ENCODE peak calls at places on chromosomes 13 and 19, in six cellular contexts. One of them, this sample, is unnamed.

GRCh38 chr13:113064534-113065405 is 40.8 kb upstream of the F7 start:
- DNase-seq in adipocyte: peak
- DNase-seq in testis: no peak
- DNase-seq in astrocyte of the spinal cord: peak
- DNase-seq in fibroblast of mammary gland: peak
- DNase-seq in mammary epithelial cell: peak
- DNase-seq in this sample: peak

GRCh38 chr19:46035546-46035945 is 5.3 kb downstream of the IGFL4 start:
- DNase-seq in astrocyte of the spinal cord: no peak
- DNase-seq in mammary epithelial cell: no peak
- DNase-seq in fibroblast of mammary gland: no peak
- DNase-seq in adipocyte: no peak
- DNase-seq in testis: no peak
- DNase-seq in this sample: no peak

GRCh38 chr19:50728084-50728737 is 5.0 kb downstream of the CLEC11A start:
- DNase-seq in mammary epithelial cell: peak
- DNase-seq in fibroblast of mammary gland: peak
- DNase-seq in adipocyte: no peak
- DNase-seq in astrocyte of the spinal cord: peak
- DNase-seq in testis: peak
- DNase-seq in this sample: peak

GRCh38 chr19:33227242-33227650 is 1.6 kb upstream of the SLC7A10 start:
- DNase-seq in adipocyte: no peak
- DNase-seq in mammary epithelial cell: no peak
- DNase-seq in fibroblast of mammary gland: peak
- DNase-seq in testis: no peak
- DNase-seq in astrocyte of the spinal cord: no peak
- DNase-seq in this sample: no peak

GRCh38 chr13:111152836-111153235 is 37.7 kb downstream of the ARHGEF7 start:
- DNase-seq in astrocyte of the spinal cord: no peak
- DNase-seq in testis: peak
- DNase-seq in fibroblast of mammary gland: peak
- DNase-seq in adipocyte: no peak
- DNase-seq in mammary epithelial cell: no peak
- DNase-seq in this sample: no peak

GRCh38 chr19:13842294-13843103 is 34.4 kb upstream of the NANOS3 start:
- DNase-seq in fibroblast of mammary gland: peak
- DNase-seq in testis: peak
- DNase-seq in astrocyte of the spinal cord: peak
- DNase-seq in mammary epithelial cell: peak
- DNase-seq in adipocyte: peak
- DNase-seq in this sample: peak

GRCh38 chr13:97017322-97017721 is 23.0 kb upstream of the OXGR1 start:
- DNase-seq in astrocyte of the spinal cord: no peak
- DNase-seq in mammary epithelial cell: no peak
- DNase-seq in adipocyte: no peak
- DNase-seq in testis: no peak
- DNase-seq in fibroblast of mammary gland: no peak
- DNase-seq in this sample: no peak

GRCh38 chr13:46641274-46642081 is 88.5 kb downstream of the LRCH1 start:
- DNase-seq in adipocyte: peak
- DNase-seq in mammary epithelial cell: no peak
- DNase-seq in testis: no peak
- DNase-seq in fibroblast of mammary gland: no peak
- DNase-seq in astrocyte of the spinal cord: peak
- DNase-seq in this sample: no peak

GRCh38 chr13:96984061-96984508 is 10.2 kb downstream of the OXGR1 start:
- DNase-seq in adipocyte: no peak
- DNase-seq in mammary epithelial cell: peak
- DNase-seq in testis: peak
- DNase-seq in astrocyte of the spinal cord: no peak
- DNase-seq in fibroblast of mammary gland: peak
- DNase-seq in this sample: no peak

GRCh38 chr19:13053238-13053637 is 49.4 kb downstream of the LYL1 start:
- DNase-seq in adipocyte: peak
- DNase-seq in mammary epithelial cell: no peak
- DNase-seq in astrocyte of the spinal cord: no peak
- DNase-seq in testis: no peak
- DNase-seq in fibroblast of mammary gland: peak
- DNase-seq in this sample: peak

GRCh38 chr13:113596321-113597200 is 12.0 kb downstream of the TFDP1 start:
- DNase-seq in fibroblast of mammary gland: no peak
- DNase-seq in mammary epithelial cell: no peak
- DNase-seq in testis: no peak
- DNase-seq in astrocyte of the spinal cord: no peak
- DNase-seq in adipocyte: no peak
- DNase-seq in this sample: no peak

GRCh38 chr13:82058364-82058763 is 1717.4 kb upstream of the SPRY2 start:
- DNase-seq in adipocyte: no peak
- DNase-seq in testis: no peak
- DNase-seq in mammary epithelial cell: no peak
- DNase-seq in astrocyte of the spinal cord: no peak
- DNase-seq in fibroblast of mammary gland: no peak
- DNase-seq in this sample: no peak

DNA sequence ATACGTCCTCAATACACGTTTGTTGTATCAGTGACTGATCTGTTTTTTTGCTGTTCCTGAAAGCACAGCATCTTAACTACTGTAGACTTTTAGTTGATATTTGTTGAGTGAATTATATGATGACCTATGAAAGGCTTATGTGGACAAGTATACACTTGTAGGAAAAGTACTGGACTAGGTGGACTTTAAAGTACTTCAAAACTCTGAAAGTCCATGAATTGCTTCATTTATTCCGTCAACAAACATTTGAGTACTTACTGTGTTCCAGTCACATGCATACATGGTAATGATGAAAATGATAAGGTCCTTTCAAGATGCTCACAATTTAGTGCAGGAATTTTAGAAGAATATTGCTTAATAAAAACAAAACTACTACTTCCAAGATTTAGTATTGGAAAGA is 3.1 kb downstream of the WDFY2 start:
- DNase-seq in mammary epithelial cell: no peak
- DNase-seq in adipocyte: no peak
- DNase-seq in astrocyte of the spinal cord: no peak
- DNase-seq in testis: no peak
- DNase-seq in fibroblast of mammary gland: no peak
- DNase-seq in this sample: no peak
- H3K4me3 ChIP-seq in mammary epithelial cell: no peak
- H3K4me3 ChIP-seq in adipocyte: no peak
- H3K4me3 ChIP-seq in astrocyte of the spinal cord: no peak
- H3K4me3 ChIP-seq in testis: no peak
- H3K4me3 ChIP-seq in fibroblast of mammary gland: no peak
- H3K4me3 ChIP-seq in this sample: no peak

GRCh38 chr13:102848956-102849355 is 3.1 kb downstream of the ERCC5 start:
- DNase-seq in adipocyte: no peak
- DNase-seq in fibroblast of mammary gland: no peak
- DNase-seq in astrocyte of the spinal cord: no peak
- DNase-seq in testis: no peak
- DNase-seq in mammary epithelial cell: no peak
- DNase-seq in this sample: no peak

GRCh38 chr13:102846261-102847015 is 606 bp downstream of the ERCC5 start:
- DNase-seq in fibroblast of mammary gland: peak
- DNase-seq in testis: peak
- DNase-seq in adipocyte: peak
- DNase-seq in astrocyte of the spinal cord: peak
- DNase-seq in mammary epithelial cell: peak
- DNase-seq in this sample: peak

GRCh38 chr13:102845289-102845629 is 573 bp upstream of the ERCC5 start:
- DNase-seq in fibroblast of mammary gland: no peak
- DNase-seq in testis: no peak
- DNase-seq in astrocyte of the spinal cord: no peak
- DNase-seq in adipocyte: no peak
- DNase-seq in mammary epithelial cell: no peak
- DNase-seq in this sample: no peak

GRCh38 chr13:102845630-102846260 is at the start of gene ERCC5:
- DNase-seq in adipocyte: peak
- DNase-seq in astrocyte of the spinal cord: peak
- DNase-seq in fibroblast of mammary gland: peak
- DNase-seq in testis: peak
- DNase-seq in mammary epithelial cell: peak
- DNase-seq in this sample: peak

GRCh38 chr13:102847272-102848234 is 1.7 kb downstream of the ERCC5 start:
- DNase-seq in astrocyte of the spinal cord: peak
- DNase-seq in mammary epithelial cell: peak
- DNase-seq in testis: no peak
- DNase-seq in adipocyte: peak
- DNase-seq in fibroblast of mammary gland: peak
- DNase-seq in this sample: no peak
- H3K4me3 ChIP-seq in astrocyte of the spinal cord: peak
- H3K4me3 ChIP-seq in mammary epithelial cell: peak
- H3K4me3 ChIP-seq in testis: peak
- H3K4me3 ChIP-seq in adipocyte: peak
- H3K4me3 ChIP-seq in fibroblast of mammary gland: peak
- H3K4me3 ChIP-seq in this sample: peak

GRCh38 chr19:16383584-16384161 is 59.0 kb downstream of the KLF2 start:
- DNase-seq in fibroblast of mammary gland: no peak
- DNase-seq in testis: no peak
- DNase-seq in astrocyte of the spinal cord: no peak
- DNase-seq in mammary epithelial cell: no peak
- DNase-seq in adipocyte: no peak
- DNase-seq in this sample: no peak
- H3K4me3 ChIP-seq in fibroblast of mammary gland: no peak
- H3K4me3 ChIP-seq in testis: no peak
- H3K4me3 ChIP-seq in astrocyte of the spinal cord: no peak
- H3K4me3 ChIP-seq in mammary epithelial cell: no peak
- H3K4me3 ChIP-seq in adipocyte: no peak
- H3K4me3 ChIP-seq in this sample: no peak

GRCh38 chr13:99206873-99207272 is 6.2 kb downstream of the UBAC2 start:
- DNase-seq in mammary epithelial cell: no peak
- DNase-seq in adipocyte: no peak
- DNase-seq in testis: no peak
- DNase-seq in fibroblast of mammary gland: no peak
- DNase-seq in astrocyte of the spinal cord: no peak
- DNase-seq in this sample: no peak

GRCh38 chr13:99207511-99207910 is 6.9 kb downstream of the UBAC2 start:
- DNase-seq in testis: no peak
- DNase-seq in astrocyte of the spinal cord: no peak
- DNase-seq in mammary epithelial cell: no peak
- DNase-seq in adipocyte: no peak
- DNase-seq in fibroblast of mammary gland: no peak
- DNase-seq in this sample: no peak

GRCh38 chr13:99211421-99212035 is 10.9 kb downstream of the UBAC2 start:
- DNase-seq in adipocyte: no peak
- DNase-seq in fibroblast of mammary gland: no peak
- DNase-seq in testis: no peak
- DNase-seq in mammary epithelial cell: no peak
- DNase-seq in astrocyte of the spinal cord: no peak
- DNase-seq in this sample: no peak

GRCh38 chr13:99208185-99208584 is 7.5 kb downstream of the UBAC2 start:
- DNase-seq in mammary epithelial cell: no peak
- DNase-seq in testis: no peak
- DNase-seq in astrocyte of the spinal cord: no peak
- DNase-seq in fibroblast of mammary gland: no peak
- DNase-seq in adipocyte: no peak
- DNase-seq in this sample: no peak

DNA sequence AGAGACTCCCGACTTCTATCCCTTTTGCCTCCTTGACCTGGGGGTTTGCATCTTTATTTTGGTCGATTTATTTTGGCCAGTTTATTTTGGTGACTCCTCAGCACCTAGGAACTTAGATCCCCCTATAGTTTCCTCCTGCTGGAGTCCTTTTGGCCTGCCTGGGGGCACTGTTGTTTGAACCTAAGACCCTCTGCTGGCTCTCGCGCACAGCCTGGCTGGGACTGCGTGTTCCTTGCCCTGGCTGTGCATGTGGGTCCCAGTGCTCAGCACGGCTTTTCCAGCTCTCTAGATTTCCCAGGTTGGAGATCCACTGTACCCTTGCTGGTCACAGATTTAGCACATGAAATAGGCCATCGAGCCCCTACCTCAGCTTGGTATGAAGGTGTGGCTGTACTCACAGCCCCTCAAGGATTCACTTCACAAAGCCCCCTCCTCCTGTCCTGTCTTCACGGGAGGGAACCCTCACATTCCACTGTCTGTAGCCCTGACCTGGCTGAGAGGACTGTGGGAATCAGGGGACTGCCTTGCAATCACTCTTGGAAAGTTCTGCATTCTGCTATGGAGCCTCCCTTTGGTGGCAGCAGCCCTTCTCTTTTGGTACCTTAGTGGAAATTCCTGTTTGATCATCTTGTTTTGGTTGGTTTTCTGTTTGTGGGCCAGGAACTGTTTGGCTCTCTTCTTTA is 8.3 kb downstream of the UBAC2 start:
- DNase-seq in fibroblast of mammary gland: no peak
- DNase-seq in astrocyte of the spinal cord: no peak
- DNase-seq in mammary epithelial cell: no peak
- DNase-seq in testis: no peak
- DNase-seq in adipocyte: no peak
- DNase-seq in this sample: no peak
- H3K4me3 ChIP-seq in fibroblast of mammary gland: no peak
- H3K4me3 ChIP-seq in astrocyte of the spinal cord: no peak
- H3K4me3 ChIP-seq in mammary epithelial cell: no peak
- H3K4me3 ChIP-seq in testis: no peak
- H3K4me3 ChIP-seq in adipocyte: no peak
- H3K4me3 ChIP-seq in this sample: no peak

DNA sequence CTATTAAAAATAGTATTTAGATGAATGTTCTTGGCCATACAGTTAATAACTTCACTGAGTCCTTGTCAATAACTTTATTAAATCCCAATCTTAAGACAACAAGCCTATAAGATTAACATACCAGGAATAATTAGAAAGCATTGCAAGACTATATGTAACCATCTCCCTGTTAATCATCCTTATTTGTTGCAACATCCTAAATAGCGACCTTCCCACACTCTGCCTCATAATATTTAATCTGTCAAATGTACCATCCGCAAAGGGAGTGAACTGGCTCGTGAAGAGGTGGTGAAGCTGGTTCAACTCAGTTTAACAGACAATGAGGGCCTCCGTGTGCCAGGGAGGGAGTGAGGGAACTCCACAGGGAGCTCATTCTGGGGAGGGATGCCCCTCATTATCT is 33.9 kb downstream of the KL start:
- DNase-seq in adipocyte: peak
- DNase-seq in fibroblast of mammary gland: peak
- DNase-seq in testis: no peak
- DNase-seq in astrocyte of the spinal cord: no peak
- DNase-seq in mammary epithelial cell: no peak
- DNase-seq in this sample: peak
- H3K4me3 ChIP-seq in adipocyte: no peak
- H3K4me3 ChIP-seq in fibroblast of mammary gland: no peak
- H3K4me3 ChIP-seq in testis: no peak
- H3K4me3 ChIP-seq in astrocyte of the spinal cord: no peak
- H3K4me3 ChIP-seq in mammary epithelial cell: no peak
- H3K4me3 ChIP-seq in this sample: no peak

GRCh38 chr19:4327877-4328242 is 10.8 kb downstream of the STAP2 start:
- DNase-seq in adipocyte: no peak
- DNase-seq in astrocyte of the spinal cord: no peak
- DNase-seq in mammary epithelial cell: no peak
- DNase-seq in fibroblast of mammary gland: no peak
- DNase-seq in testis: no peak
- DNase-seq in this sample: no peak
- H3K4me3 ChIP-seq in adipocyte: no peak
- H3K4me3 ChIP-seq in astrocyte of the spinal cord: peak
- H3K4me3 ChIP-seq in mammary epithelial cell: peak
- H3K4me3 ChIP-seq in fibroblast of mammary gland: peak
- H3K4me3 ChIP-seq in testis: peak
- H3K4me3 ChIP-seq in this sample: peak